ENCODE peak calls at places on chromosomes 11 and 22, in seven cellular contexts. F, X, T, D, G, J and N are unnamed samples.

GRCh38 chr11:81869337-81870065 is 864.2 kb downstream of the FAM181B start:
- DNase-seq in F (no peak), X (no peak), T (peak; percentile 90), D (no peak), G (no peak), J (no peak), N (no peak)

GRCh38 chr11:43833657-43834073 is 47.0 kb upstream of the ALKBH3 start:
- DNase-seq in F (no peak), X (no peak), T (no peak), D (no peak), G (no peak), J (no peak), N (no peak)

GRCh38 chr11:27921472-27921871 is 186.5 kb downstream of the KIF18A start:
- DNase-seq in F (no peak), X (no peak), T (no peak), D (no peak), G (no peak), J (no peak), N (no peak)

GRCh38 chr11:130601141-130601540 is 152.7 kb downstream of the ADAMTS15 start:
- DNase-seq in F (no peak), X (no peak), T (no peak), D (no peak), G (peak; percentile 77), J (peak; percentile 36), N (no peak)

GRCh38 chr11:19349340-19350025 is 108.7 kb upstream of the E2F8 start:
- DNase-seq in F (no peak), X (no peak), T (no peak), D (no peak), G (no peak), J (no peak), N (peak; percentile 27)

GRCh38 chr11:117690484-117691205 is 106.4 kb downstream of the DSCAML1 start:
- DNase-seq in F (no peak), X (no peak), T (no peak), D (no peak), G (no peak), J (no peak), N (no peak)

GRCh38 chr11:12411395-12411794 is 34.0 kb downstream of the PARVA start:
- DNase-seq in F (no peak), X (no peak), T (no peak), D (no peak), G (no peak), J (no peak), N (no peak)

GRCh38 chr11:36165638-36166389 is 123.4 kb downstream of the COMMD9 start:
- DNase-seq in F (no peak), X (no peak), T (no peak), D (no peak), G (no peak), J (no peak), N (no peak)

GRCh38 chr11:20840341-20840740 is 171.0 kb downstream of the NELL1 start:
- DNase-seq in F (no peak), X (no peak), T (no peak), D (no peak), G (no peak), J (no peak), N (no peak)

GRCh38 chr11:121965330-121965729 is 150.7 kb downstream of the BLID start:
- DNase-seq in F (no peak), X (no peak), T (no peak), D (no peak), G (no peak), J (peak; percentile 25), N (no peak)

GRCh38 chr22:19759459-19759993 is 1.1 kb upstream of the TBX1 start:
- DNase-seq in F (no peak), X (no peak), T (no peak), D (no peak), G (no peak), J (no peak), N (no peak)

GRCh38 chr11:61002598-61002997 is 31.1 kb downstream of the CD6 start:
- DNase-seq in F (no peak), X (no peak), T (no peak), D (no peak), G (no peak), J (no peak), N (no peak)
- H3K27ac ChIP-seq in F (no peak overlapping the region), X (no peak overlapping the region), T (no peak overlapping the region), D (no peak overlapping the region), G (no peak overlapping the region), J (no peak overlapping the region), N (no peak overlapping the region)

GRCh38 chr11:65577756-65578109 is 1.9 kb downstream of the EHBP1L1 start:
- DNase-seq in F (no peak), X (no peak), T (no peak), D (no peak), G (no peak), J (no peak), N (no peak)
- H3K27ac ChIP-seq in F (peak overlapping the region; percentile 92), X (peak overlapping the region; percentile 84), T (peak overlapping the region; percentile 89), D (peak overlapping the region; percentile 77), G (peak overlapping the region; percentile 92), J (peak overlapping the region; percentile 64), N (peak overlapping the region; percentile 71)

GRCh38 chr11:69017951-69018350 is 4.9 kb upstream of the MRGPRF start:
- DNase-seq in F (no peak), X (no peak), T (no peak), D (no peak), G (peak; percentile 15), J (no peak), N (no peak)
- H3K27ac ChIP-seq in F (no peak overlapping the region), X (no peak overlapping the region), T (no peak overlapping the region), D (no peak overlapping the region), G (peak overlapping the region; percentile 80), J (no peak overlapping the region), N (no peak overlapping the region)

GRCh38 chr22:46149998-46150549 is at the start of gene PPARA:
- DNase-seq in F (peak; percentile 95), X (peak; percentile 96), T (peak; percentile 81), D (peak; percentile 88), G (peak; percentile 86), J (peak; percentile 87), N (peak; percentile 78)
- H3K27ac ChIP-seq in F (peak within 1 kb of the TSS; percentile 96), X (peak within 1 kb of the TSS; percentile 89), T (peak within 1 kb of the TSS; percentile 67), D (peak within 1 kb of the TSS; percentile 91), G (peak within 1 kb of the TSS; percentile 94), J (peak within 1 kb of the TSS; percentile 99), N (peak within 1 kb of the TSS; percentile 96)

GRCh38 chr11:18282626-18283025 is 16.6 kb downstream of the SAA1 start:
- DNase-seq in F (no peak), X (no peak), T (no peak), D (no peak), G (no peak), J (no peak), N (no peak)

GRCh38 chr11:18280438-18281046 is 14.5 kb downstream of the SAA1 start:
- DNase-seq in F (no peak), X (no peak), T (no peak), D (no peak), G (no peak), J (no peak), N (no peak)

GRCh38 chr11:18277560-18278271 is 11.7 kb downstream of the SAA1 start:
- DNase-seq in F (no peak), X (no peak), T (no peak), D (no peak), G (no peak), J (no peak), N (no peak)
- H3K27ac ChIP-seq in F (no peak overlapping the region), X (peak overlapping the region; percentile 37), T (no peak overlapping the region), D (no peak overlapping the region), G (no peak overlapping the region), J (no peak overlapping the region), N (peak overlapping the region; percentile 74)

DNA sequence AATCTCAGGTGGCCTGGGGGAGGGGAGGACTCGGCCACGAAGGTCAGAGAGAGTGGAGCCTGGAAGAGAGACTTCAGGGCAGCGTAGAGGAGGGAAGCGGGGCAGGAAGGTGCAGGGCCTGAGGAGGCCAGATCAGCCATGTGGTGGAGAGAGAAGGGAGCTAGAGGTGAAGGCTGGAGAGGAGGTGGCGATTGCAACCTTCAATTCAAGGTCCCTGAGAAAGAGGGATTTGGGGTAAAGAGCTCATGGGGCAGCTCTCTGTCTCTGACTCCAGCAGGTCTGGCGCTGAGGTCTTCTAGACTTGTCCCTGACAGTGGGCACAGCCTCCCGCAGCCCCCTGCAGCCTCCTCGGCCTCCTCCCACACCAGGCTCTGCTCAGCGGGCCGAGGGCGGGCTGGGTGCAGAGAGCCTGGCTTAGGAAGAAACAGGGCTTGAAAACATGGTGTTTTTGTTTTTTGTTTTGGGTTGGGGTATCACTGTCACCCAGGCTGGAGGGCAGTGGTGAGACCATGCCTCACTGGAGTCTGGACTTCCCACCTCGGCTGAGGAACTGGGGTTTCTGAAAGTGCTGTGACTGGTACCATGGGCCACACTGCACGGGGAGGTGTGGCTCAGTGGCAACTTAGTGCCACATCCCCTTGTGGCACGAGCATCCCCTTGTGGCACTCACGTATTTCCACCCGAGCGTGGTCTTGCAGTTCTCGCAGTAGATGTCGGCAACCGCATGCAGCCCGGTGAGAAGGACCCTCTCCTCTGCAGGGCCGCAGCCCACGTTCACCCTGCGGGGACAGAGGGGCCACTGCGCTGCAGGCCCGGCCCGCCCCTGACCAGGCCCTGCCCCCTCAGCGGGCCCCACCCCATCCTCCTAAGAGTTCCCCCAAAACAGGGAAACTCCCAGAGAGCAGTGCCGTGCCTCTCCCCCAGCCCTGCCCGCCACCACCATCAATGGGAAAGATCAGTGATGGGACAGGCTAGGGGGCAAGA is 32.6 kb downstream of the YPEL1 start:
- DNase-seq in F (no peak), X (no peak), T (no peak), D (no peak), G (no peak), J (no peak), N (no peak)
- H3K27ac ChIP-seq in F (no peak overlapping the region), X (no peak overlapping the region), T (no peak overlapping the region), D (no peak overlapping the region), G (no peak overlapping the region), J (no peak overlapping the region), N (no peak overlapping the region)

DNA sequence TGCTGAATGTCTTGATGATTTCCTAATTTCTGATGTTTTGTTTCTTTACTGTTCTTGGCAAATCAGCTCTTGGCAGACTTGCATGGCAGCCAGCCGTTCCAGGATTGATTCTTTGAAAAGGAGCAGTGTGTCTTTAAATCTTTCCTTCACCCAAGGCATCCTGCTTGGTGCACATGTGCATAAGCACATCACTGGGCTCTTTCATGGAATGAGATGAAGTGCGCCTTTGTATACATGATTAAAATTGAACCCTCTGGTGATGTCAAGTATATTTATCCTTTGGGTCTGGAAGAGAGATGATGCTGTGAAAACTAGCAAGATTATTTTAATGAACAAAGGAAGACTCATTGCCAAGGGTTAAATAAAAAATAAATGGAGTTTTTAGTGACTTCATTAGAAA is 12.4 kb downstream of the FBXO7 start:
- DNase-seq in F (no peak), X (no peak), T (no peak), D (no peak), G (no peak), J (no peak), N (no peak)
- H3K27ac ChIP-seq in F (no peak overlapping the region), X (no peak overlapping the region), T (no peak overlapping the region), D (no peak overlapping the region), G (no peak overlapping the region), J (no peak overlapping the region), N (peak overlapping the region; percentile 32)

DNA sequence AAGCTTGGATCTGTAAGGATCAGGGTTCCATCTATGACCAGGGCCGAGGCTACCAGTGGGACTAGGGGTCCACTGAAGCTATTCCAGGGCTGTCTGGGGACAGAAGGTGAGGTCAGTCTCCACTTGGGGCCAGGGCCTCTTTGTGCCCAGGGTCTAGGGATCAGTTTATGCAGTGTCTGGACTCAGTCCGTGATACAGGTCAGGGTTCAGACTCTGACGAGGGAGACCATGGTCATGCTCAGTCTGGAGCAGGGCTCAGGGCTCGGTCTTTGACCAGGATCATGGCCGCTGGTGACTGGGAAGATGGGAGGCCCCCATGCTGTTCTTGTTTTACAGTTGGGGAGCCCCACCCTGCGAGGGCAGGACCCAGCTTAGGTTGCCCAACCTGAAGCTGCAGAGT is 11.8 kb downstream of the TSSC4 start:
- DNase-seq in F (no peak), X (no peak), T (no peak), D (no peak), G (no peak), J (no peak), N (no peak)
- H3K27ac ChIP-seq in F (no peak overlapping the region), X (no peak overlapping the region), T (no peak overlapping the region), D (no peak overlapping the region), G (no peak overlapping the region), J (no peak overlapping the region), N (no peak overlapping the region)

GRCh38 chr22:50542416-50542927 is 3.2 kb upstream of the KLHDC7B start:
- DNase-seq in F (no peak), X (peak; percentile 73), T (no peak), D (peak; percentile 59), G (no peak), J (no peak), N (no peak)
- H3K27ac ChIP-seq in F (no peak overlapping the region), X (peak overlapping the region; percentile 97), T (no peak overlapping the region), D (peak overlapping the region; percentile 48), G (no peak overlapping the region), J (no peak overlapping the region), N (no peak overlapping the region)